ENCODE peak calls at places on chromosomes 1 and 21, in ten cellular contexts. F, Z, J, B, N, H, V, U, M and T are unnamed samples.
A peak's percentile ranks its signal among the peaks of the same experiment; 100 is the strongest.

GRCh38 chr1:209937996-209938959 is at the start of gene SYT14:
- DNase-seq in F (peak; percentile 59), U (peak; percentile 67), M (no peak), V (no peak), B (peak; percentile 14), Z (no peak), N (peak; percentile 10), H (no peak), J (peak; percentile 91), T (peak; percentile 65)

GRCh38 chr1:221217029-221217428 is 337.8 kb downstream of the HLX start:
- DNase-seq in H (no peak), U (peak; percentile 15), B (peak; percentile 92), Z (no peak), J (no peak), V (no peak), M (no peak), F (no peak), N (peak; percentile 19), T (no peak)

GRCh38 chr21:43644609-43645008 is 14.7 kb downstream of the HSF2BP start:
- DNase-seq in N (peak; percentile 69), U (no peak), B (peak; percentile 59), M (no peak), F (no peak), H (no peak), Z (no peak), J (no peak), V (no peak), T (no peak)

GRCh38 chr1:160416369-160416768 is 16.0 kb downstream of the VANGL2 start:
- DNase-seq in F (no peak), U (peak; percentile 20), Z (no peak), V (no peak), B (peak; percentile 31), M (no peak), J (peak; percentile 86), H (no peak), N (peak; percentile 74), T (peak; percentile 28)

GRCh38 chr1:7698666-7699065 is 72.4 kb upstream of the VAMP3 start:
- DNase-seq in V (no peak), J (no peak), M (no peak), H (no peak), B (no peak), U (no peak), N (peak; percentile 44), F (no peak), Z (no peak), T (no peak)

GRCh38 chr1:56255516-56256181 is 323.7 kb downstream of the PLPP3 start:
- DNase-seq in B (no peak), H (no peak), J (no peak), Z (peak; percentile 74), F (no peak), N (no peak), U (peak; percentile 78), V (peak; percentile 54), M (no peak), T (no peak)

GRCh38 chr1:228214921-228215662 is 7.2 kb downstream of the OBSCN start:
- DNase-seq in N (no peak), J (no peak), V (no peak), U (no peak), B (no peak), Z (no peak), F (no peak), H (no peak), M (no peak), T (no peak)

GRCh38 chr1:9651565-9652378 is at the start of gene PIK3CD:
- DNase-seq in M (peak; percentile 64), H (peak; percentile 50), B (no peak), N (peak; percentile 55), F (peak; percentile 45), J (peak; percentile 87), V (no peak), Z (no peak), U (peak; percentile 24), T (no peak)

GRCh38 chr1:232561381-232561780 is 68.6 kb downstream of the SIPA1L2 start:
- DNase-seq in M (peak; percentile 69), B (no peak), V (no peak), N (no peak), U (no peak), F (no peak), J (no peak), Z (no peak), H (no peak), T (no peak)

GRCh38 chr1:111604931-111605330 is 14.7 kb upstream of the RAP1A start:
- DNase-seq in B (no peak), H (no peak), Z (no peak), N (peak; percentile 82), F (no peak), J (no peak), V (no peak), M (no peak), U (peak; percentile 37), T (no peak)

DNA sequence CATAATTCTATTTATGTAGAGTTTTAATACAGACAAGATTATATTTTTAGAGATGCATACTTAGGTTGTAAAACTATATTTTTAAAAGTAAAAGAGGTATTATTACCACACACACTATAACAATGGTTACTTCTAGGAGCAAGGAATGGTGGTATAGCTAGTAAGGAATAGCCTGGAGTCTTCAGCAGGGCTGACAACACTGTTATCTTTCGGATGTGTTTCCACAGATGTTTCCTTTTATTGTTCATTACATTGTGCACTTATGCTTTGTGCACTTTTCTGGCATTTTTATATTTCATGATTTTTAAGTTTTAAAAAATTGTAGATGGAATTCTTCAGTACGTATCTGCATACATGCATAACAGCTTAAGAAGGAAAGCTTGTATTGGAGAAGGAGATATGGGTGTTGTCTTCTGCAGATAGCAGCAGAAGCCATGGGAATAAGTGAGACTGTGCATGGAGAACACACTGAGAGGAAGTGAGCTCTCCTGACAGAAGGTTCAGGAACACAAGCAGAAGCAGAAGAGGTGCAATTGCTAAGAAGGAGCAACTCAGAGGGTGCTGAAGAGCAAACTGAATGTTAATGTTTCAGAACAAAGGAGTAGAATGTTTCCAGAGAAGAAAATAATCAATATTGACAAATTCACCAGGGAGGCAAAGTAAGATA is 91.8 kb downstream of the UCHL5 start:
- DNase-seq in V (no peak), F (no peak), B (peak; percentile 91), N (no peak), H (no peak), M (no peak), J (no peak), Z (no peak), U (no peak), T (no peak)
- TF ChIP-seq CTCF in V (no peak), F (no peak), B (no peak), N (no peak), H (no peak), M (no peak), J (no peak), Z (no peak), U (no peak), T (no peak)

GRCh38 chr1:224896130-224896781 is 33.2 kb upstream of the DNAH14 start:
- DNase-seq in B (no peak), H (no peak), N (no peak), Z (no peak), V (no peak), U (no peak), J (no peak), F (no peak), M (no peak), T (no peak)

GRCh38 chr1:224897501-224897900 is 32.0 kb upstream of the DNAH14 start:
- DNase-seq in B (no peak), U (no peak), N (peak; percentile 10), Z (no peak), J (no peak), V (no peak), M (no peak), H (no peak), F (no peak), T (no peak)

GRCh38 chr1:224898937-224899336 is 30.5 kb upstream of the DNAH14 start:
- DNase-seq in M (no peak), F (no peak), U (no peak), N (no peak), B (no peak), J (no peak), H (no peak), Z (no peak), V (no peak), T (no peak)

GRCh38 chr1:224897928-224898327 is 31.5 kb upstream of the DNAH14 start:
- DNase-seq in Z (no peak), H (no peak), M (no peak), F (no peak), V (no peak), B (no peak), U (no peak), J (no peak), N (no peak), T (no peak)

GRCh38 chr1:224894915-224895314 is 34.6 kb upstream of the DNAH14 start:
- DNase-seq in M (peak; percentile 15), Z (no peak), V (no peak), N (no peak), H (no peak), U (peak; percentile 14), J (peak; percentile 58), F (no peak), B (no peak), T (no peak)
- TF ChIP-seq CTCF in M (peak; percentile 65), Z (no peak), V (no peak), N (no peak), H (no peak), U (no peak), J (peak; percentile 72), F (peak; percentile 48), B (no peak), T (peak; percentile 35)

GRCh38 chr1:162631546-162632233 is 574 bp upstream of the DDR2 start:
- DNase-seq in Z (peak; percentile 54), U (peak; percentile 79), H (no peak), M (no peak), V (no peak), F (no peak), B (peak; percentile 63), N (no peak), J (peak; percentile 49), T (no peak)
- TF ChIP-seq CTCF in Z (no peak), U (no peak), H (no peak), M (no peak), V (no peak), F (no peak), B (no peak), N (no peak), J (no peak), T (no peak)

GRCh38 chr1:11059990-11060948 is at the start of gene SRM:
- DNase-seq in U (peak; percentile 93), F (peak; percentile 79), M (peak; percentile 95), H (peak; percentile 96), B (peak; percentile 89), J (peak; percentile 96), V (peak; percentile 81), N (peak; percentile 94), Z (peak; percentile 86), T (peak; percentile 83)
- TF ChIP-seq CTCF in U (no peak), F (peak; percentile 60), M (no peak), H (no peak), B (peak; percentile 45), J (peak; percentile 68), V (no peak), N (peak; percentile 14), Z (no peak), T (no peak)

GRCh38 chr1:109191377-109191776 is 22.3 kb upstream of the SARS1 start:
- DNase-seq in B (no peak), N (no peak), U (no peak), Z (no peak), V (no peak), M (peak; percentile 32), J (peak; percentile 87), H (no peak), F (no peak), T (no peak)
- TF ChIP-seq CTCF in B (peak; percentile 24), N (no peak), U (peak; percentile 4), Z (no peak), V (no peak), M (peak; percentile 71), J (peak; percentile 77), H (no peak), F (peak; percentile 42), T (no peak)